ENCODE peak calls at places on chromosomes 13 and 19, in four cellular contexts. V is endothelial cell of umbilical vein, O is ascending aorta, K is BJ. Y is an unnamed sample.

GRCh38 chr13:30908416-30908980 is 2.4 kb downstream of the MEDAG start:
- DNase-seq in K (no peak), V (peak), O (peak), Y (no peak)

GRCh38 chr19:6458695-6459355 is 767 bp downstream of the SLC25A23 start:
- DNase-seq in V (no peak), K (no peak), O (no peak), Y (no peak)

GRCh38 chr13:84192125-84192524 is 309.9 kb upstream of the SLITRK1 start:
- DNase-seq in O (no peak), V (no peak), K (peak), Y (no peak)

GRCh38 chr19:51439021-51439465 is 19.2 kb downstream of the SIGLEC8 start:
- DNase-seq in V (no peak), K (no peak), O (no peak), Y (no peak)

GRCh38 chr13:95530178-95530577 is 22.3 kb upstream of the CLDN10 start:
- DNase-seq in V (peak), O (no peak), K (no peak), Y (no peak)

GRCh38 chr19:45681391-45682015 is 10.2 kb downstream of the SNRPD2 start:
- DNase-seq in K (no peak), V (peak), O (peak), Y (peak)

GRCh38 chr19:11247934-11248333 is 8.5 kb downstream of the ANGPTL8 start:
- DNase-seq in O (no peak), K (no peak), V (no peak), Y (no peak)

GRCh38 chr13:29886446-29886845 is 36.0 kb upstream of the UBL3 start:
- DNase-seq in V (no peak), K (no peak), O (no peak), Y (no peak)

GRCh38 chr19:50384685-50385535 is 763 bp downstream of the POLD1 start:
- DNase-seq in K (no peak), V (no peak), O (no peak), Y (no peak)

GRCh38 chr13:63882052-63882451 is 2466.4 kb upstream of the PCDH20 start:
- DNase-seq in O (no peak), V (no peak), K (no peak), Y (no peak)

GRCh38 chr13:21435710-21436151 is 23.4 kb downstream of the ZDHHC20 start:
- DNase-seq in K (peak), O (no peak), V (peak), Y (no peak)

GRCh38 chr13:73521291-73521626 is 462.5 kb downstream of the KLF5 start:
- DNase-seq in V (no peak), O (no peak), K (no peak), Y (no peak)

GRCh38 chr13:30974350-30974749 is 41.9 kb downstream of the TEX26 start:
- DNase-seq in K (no peak), O (no peak), V (no peak), Y (no peak)

DNA sequence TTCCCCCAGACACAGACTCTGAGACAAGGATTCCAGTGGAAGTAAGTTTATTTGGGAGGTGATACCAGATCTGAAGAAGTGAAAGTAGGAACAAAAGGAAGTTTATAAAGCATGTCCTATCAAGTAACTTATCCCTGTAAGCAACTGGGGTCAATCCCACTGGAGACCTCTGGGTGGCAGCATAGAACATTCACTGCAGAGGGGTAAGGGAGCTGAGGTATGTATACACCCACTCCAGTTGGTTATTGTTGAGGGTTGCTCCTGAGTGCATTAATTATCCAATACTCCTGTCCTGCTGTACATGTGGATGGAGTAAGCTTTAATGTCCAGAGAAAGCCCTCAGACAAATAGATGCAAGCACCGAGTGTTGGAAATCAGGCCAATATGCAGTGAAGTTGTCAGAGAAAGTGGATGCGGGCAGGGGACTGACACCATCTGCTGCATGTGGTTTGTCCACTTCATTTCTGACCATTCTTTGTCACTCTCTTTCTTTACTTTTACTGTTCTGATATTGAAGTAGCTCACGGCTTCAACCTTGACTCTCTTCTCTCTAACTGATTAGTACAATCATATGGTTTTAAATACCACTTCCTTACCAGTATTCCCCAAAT is 46.7 kb downstream of the NOTCH3 start:
- DNase-seq in V (peak), K (no peak), O (no peak), Y (no peak)
- TF ChIP-seq CTCF in V (peak), K (peak), O (peak), Y (peak)

GRCh38 chr13:88142653-88143052 is 471.5 kb downstream of the SLITRK5 start:
- DNase-seq in K (no peak), O (no peak), V (no peak), Y (no peak)

GRCh38 chr13:88144580-88144979 is 473.4 kb downstream of the SLITRK5 start:
- DNase-seq in V (no peak), K (no peak), O (no peak), Y (no peak)
- TF ChIP-seq CTCF in V (no peak), K (no peak), O (no peak), Y (no peak)

GRCh38 chr13:36796052-36796451 is 23.0 kb upstream of the RFXAP start:
- DNase-seq in K (no peak), V (no peak), O (no peak), Y (no peak)
- TF ChIP-seq CTCF in K (no peak), V (no peak), O (no peak), Y (no peak)

GRCh38 chr19:2111886-2112285 is 15.2 kb downstream of the IZUMO4 start:
- DNase-seq in O (no peak), V (no peak), K (no peak), Y (no peak)
- TF ChIP-seq CTCF in O (no peak), V (no peak), K (no peak), Y (no peak)

DNA sequence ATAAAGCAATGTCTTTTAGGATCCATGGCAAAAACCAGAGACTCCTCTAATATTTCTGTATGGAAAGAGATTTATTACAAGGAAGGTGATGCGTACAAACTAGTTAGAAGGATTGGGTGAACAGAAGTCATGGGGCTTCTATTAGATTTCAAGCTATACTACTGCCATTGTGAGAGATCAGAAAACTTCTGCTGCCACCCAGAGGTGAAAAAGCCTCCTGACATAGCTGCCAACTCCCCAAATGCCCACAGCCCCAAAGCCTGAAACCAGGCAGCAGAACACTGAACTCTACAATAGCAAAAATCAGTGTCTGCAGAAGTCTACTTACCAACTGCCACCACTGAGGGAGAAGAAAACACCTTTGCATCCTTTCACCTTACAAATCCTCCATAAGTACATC is 379.0 kb upstream of the MIR17HG start:
- DNase-seq in O (no peak), V (no peak), K (no peak), Y (no peak)
- TF ChIP-seq CTCF in O (no peak), V (no peak), K (no peak), Y (peak)

GRCh38 chr19:41627966-41628675 is 1.2 kb upstream of the CEACAM4 start:
- DNase-seq in K (no peak), V (no peak), O (no peak), Y (peak)

GRCh38 chr19:41626278-41626677 is 596 bp downstream of the CEACAM4 start:
- DNase-seq in O (no peak), K (no peak), V (no peak), Y (peak)

GRCh38 chr19:41623360-41623759 is 3.5 kb downstream of the CEACAM4 start:
- DNase-seq in O (no peak), V (no peak), K (no peak), Y (no peak)

GRCh38 chr19:41624515-41624914 is 2.4 kb downstream of the CEACAM4 start:
- DNase-seq in V (no peak), O (no peak), K (no peak), Y (peak)

DNA sequence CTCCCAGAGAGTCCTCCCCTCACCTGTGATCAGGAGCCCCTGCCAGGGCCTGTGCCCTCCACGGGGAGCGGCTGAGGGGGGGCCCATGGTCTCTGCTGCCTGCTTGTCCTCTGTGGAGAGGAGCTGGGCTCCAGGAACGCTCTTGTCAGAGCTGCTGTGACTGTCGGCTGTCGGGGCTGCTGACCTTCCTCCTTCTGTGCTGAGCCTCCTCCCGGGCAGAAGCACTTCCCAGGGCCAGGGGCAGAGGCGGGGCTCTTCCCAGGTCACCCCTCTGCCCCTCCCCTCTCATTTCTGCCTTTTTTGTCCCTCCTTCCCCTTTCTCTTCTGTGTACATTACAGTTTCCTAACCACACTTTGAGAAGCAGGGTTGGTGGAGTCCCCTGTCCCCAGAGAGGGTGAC is at the start of gene CEACAM4:
- DNase-seq in O (no peak), K (no peak), V (no peak), Y (peak)
- TF ChIP-seq CTCF in O (no peak), K (no peak), V (no peak), Y (no peak)